ENCODE peak calls at places on chromosomes 12 and 14, in seven cellular contexts. One of them, this sample, is unnamed. For H3K4me1, the result is how much of the 10 kb centered on the place peaks cover.

GRCh38 chr12:107405436-107405835 is 280.2 kb upstream of the PWP1 start:
- DNase-seq in HCT116: no peak
- DNase-seq in neural progenitor cell: no peak
- DNase-seq in MM.1S: no peak
- DNase-seq in PC-3: no peak
- DNase-seq in GM23338: no peak
- DNase-seq in GM23248: no peak
- DNase-seq in this sample: no peak

GRCh38 chr12:76784600-76785051 is 20.7 kb downstream of the ZDHHC17 start:
- DNase-seq in PC-3: peak
- DNase-seq in GM23338: no peak
- DNase-seq in neural progenitor cell: no peak
- DNase-seq in GM23248: peak
- DNase-seq in HCT116: no peak
- DNase-seq in MM.1S: no peak
- DNase-seq in this sample: no peak

GRCh38 chr14:76339922-76340615 is 35.9 kb upstream of the ESRRB start:
- DNase-seq in GM23248: no peak
- DNase-seq in neural progenitor cell: no peak
- DNase-seq in PC-3: no peak
- DNase-seq in GM23338: no peak
- DNase-seq in HCT116: no peak
- DNase-seq in MM.1S: no peak
- DNase-seq in this sample: no peak

GRCh38 chr14:95514131-95515079 is 2.0 kb downstream of the SYNE3 start:
- DNase-seq in GM23248: no peak
- DNase-seq in GM23338: peak
- DNase-seq in HCT116: no peak
- DNase-seq in neural progenitor cell: no peak
- DNase-seq in MM.1S: peak
- DNase-seq in PC-3: no peak
- DNase-seq in this sample: no peak

GRCh38 chr12:93818488-93819047 is 141.4 kb downstream of the CRADD start:
- DNase-seq in HCT116: no peak
- DNase-seq in GM23248: no peak
- DNase-seq in PC-3: no peak
- DNase-seq in MM.1S: no peak
- DNase-seq in neural progenitor cell: no peak
- DNase-seq in GM23338: no peak
- DNase-seq in this sample: no peak

GRCh38 chr14:36442824-36443241 is 77.2 kb downstream of the NKX2-1 start:
- DNase-seq in PC-3: no peak
- DNase-seq in HCT116: no peak
- DNase-seq in GM23248: no peak
- DNase-seq in neural progenitor cell: peak
- DNase-seq in MM.1S: no peak
- DNase-seq in GM23338: peak
- DNase-seq in this sample: no peak

GRCh38 chr14:53458368-53458814 is 305.3 kb upstream of the DDHD1 start:
- DNase-seq in neural progenitor cell: peak
- DNase-seq in PC-3: peak
- DNase-seq in GM23338: peak
- DNase-seq in MM.1S: no peak
- DNase-seq in GM23248: peak
- DNase-seq in HCT116: peak
- DNase-seq in this sample: no peak

GRCh38 chr14:22420598-22421186 is 168.3 kb downstream of the DAD1 start:
- DNase-seq in MM.1S: no peak
- DNase-seq in GM23248: no peak
- DNase-seq in neural progenitor cell: no peak
- DNase-seq in PC-3: no peak
- DNase-seq in GM23338: no peak
- DNase-seq in HCT116: no peak
- DNase-seq in this sample: no peak

GRCh38 chr12:8156845-8157244 is at the start of gene ZNF705A:
- DNase-seq in PC-3: peak
- DNase-seq in neural progenitor cell: no peak
- DNase-seq in GM23338: no peak
- DNase-seq in HCT116: no peak
- DNase-seq in MM.1S: no peak
- DNase-seq in GM23248: peak
- DNase-seq in this sample: no peak

GRCh38 chr14:54566410-54567223 is at the start of gene SAMD4A:
- DNase-seq in neural progenitor cell: peak
- DNase-seq in PC-3: peak
- DNase-seq in GM23338: peak
- DNase-seq in HCT116: no peak
- DNase-seq in MM.1S: peak
- DNase-seq in GM23248: peak
- DNase-seq in this sample: peak

GRCh38 chr12:5497329-5498058 is 65.6 kb downstream of the NTF3 start:
- DNase-seq in PC-3: no peak
- DNase-seq in neural progenitor cell: no peak
- DNase-seq in MM.1S: no peak
- DNase-seq in HCT116: no peak
- DNase-seq in GM23338: no peak
- DNase-seq in GM23248: peak
- DNase-seq in this sample: peak

GRCh38 chr12:75825686-75826085 is 205.9 kb downstream of the PHLDA1 start:
- DNase-seq in GM23248: peak
- DNase-seq in PC-3: peak
- DNase-seq in HCT116: peak
- DNase-seq in GM23338: no peak
- DNase-seq in neural progenitor cell: no peak
- DNase-seq in MM.1S: no peak
- DNase-seq in this sample: no peak

GRCh38 chr14:35122696-35123387 is 490 bp downstream of the PRORP start:
- DNase-seq in GM23248: peak
- DNase-seq in PC-3: peak
- DNase-seq in neural progenitor cell: no peak
- DNase-seq in GM23338: peak
- DNase-seq in HCT116: no peak
- DNase-seq in MM.1S: peak
- DNase-seq in this sample: peak

GRCh38 chr12:59929091-59929490 is 333.3 kb downstream of the SLC16A7 start:
- DNase-seq in PC-3: peak
- DNase-seq in neural progenitor cell: no peak
- DNase-seq in GM23338: no peak
- DNase-seq in HCT116: no peak
- DNase-seq in MM.1S: no peak
- DNase-seq in GM23248: peak
- DNase-seq in this sample: no peak

GRCh38 chr14:30921305-30921704 is 46.9 kb downstream of the COCH start:
- DNase-seq in neural progenitor cell: no peak
- DNase-seq in PC-3: no peak
- DNase-seq in GM23338: no peak
- DNase-seq in HCT116: no peak
- DNase-seq in GM23248: peak
- DNase-seq in MM.1S: no peak
- DNase-seq in this sample: no peak

GRCh38 chr14:103782376-103782775 is 65.0 kb downstream of the PPP1R13B start:
- DNase-seq in PC-3: no peak
- DNase-seq in GM23338: no peak
- DNase-seq in GM23248: no peak
- DNase-seq in neural progenitor cell: no peak
- DNase-seq in MM.1S: no peak
- DNase-seq in HCT116: no peak
- DNase-seq in this sample: no peak

GRCh38 chr14:76761198-76761848 is at the start of gene VASH1:
- DNase-seq in neural progenitor cell: peak
- DNase-seq in GM23248: peak
- DNase-seq in GM23338: peak
- DNase-seq in PC-3: peak
- DNase-seq in HCT116: peak
- DNase-seq in MM.1S: peak
- DNase-seq in this sample: peak

DNA sequence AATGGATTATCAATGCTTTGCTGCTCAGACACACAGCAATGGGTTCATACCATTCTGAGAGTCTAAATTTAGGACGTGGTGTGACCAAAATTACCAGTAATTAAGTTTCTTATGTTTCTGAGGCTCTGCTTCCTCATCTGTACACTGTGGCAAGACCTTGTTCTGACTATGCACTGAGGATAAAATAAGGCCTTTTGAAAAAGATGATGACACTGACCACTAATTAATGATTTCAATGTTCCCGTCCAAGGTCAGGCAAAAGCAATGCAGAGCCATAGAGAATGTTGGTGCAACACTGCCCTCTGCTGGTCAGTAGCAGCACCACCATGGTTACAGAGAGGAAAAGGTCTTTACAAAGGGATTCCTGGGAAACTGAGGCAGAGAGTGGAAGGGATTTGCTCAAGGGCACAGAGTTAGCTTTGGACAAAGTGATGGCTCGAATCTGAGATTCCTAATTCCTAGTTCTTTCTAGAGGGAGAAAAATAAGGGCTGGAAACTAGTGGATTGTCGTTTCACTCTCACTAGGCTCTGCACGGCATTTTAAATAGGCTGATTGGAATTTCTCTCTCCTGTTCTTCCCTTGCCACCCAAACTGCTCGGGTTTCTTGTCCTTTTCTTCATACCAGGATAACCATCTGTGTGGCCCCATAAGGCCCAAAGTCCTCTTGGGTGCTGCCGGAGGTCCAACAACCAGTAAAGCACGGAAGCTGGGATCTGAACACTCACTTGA is 22.3 kb upstream of the P2RX7 start:
- DNase-seq in MM.1S: peak
- DNase-seq in neural progenitor cell: peak
- DNase-seq in GM23248: peak
- DNase-seq in HCT116: peak
- DNase-seq in PC-3: peak
- DNase-seq in GM23338: peak
- DNase-seq in this sample: peak
- TF ChIP-seq EZH2 in MM.1S: no peak
- TF ChIP-seq EZH2 in neural progenitor cell: no peak
- TF ChIP-seq EZH2 in GM23248: no peak
- TF ChIP-seq EZH2 in HCT116: no peak
- TF ChIP-seq EZH2 in PC-3: no peak
- TF ChIP-seq EZH2 in GM23338: no peak
- TF ChIP-seq EZH2 in this sample: no peak

DNA sequence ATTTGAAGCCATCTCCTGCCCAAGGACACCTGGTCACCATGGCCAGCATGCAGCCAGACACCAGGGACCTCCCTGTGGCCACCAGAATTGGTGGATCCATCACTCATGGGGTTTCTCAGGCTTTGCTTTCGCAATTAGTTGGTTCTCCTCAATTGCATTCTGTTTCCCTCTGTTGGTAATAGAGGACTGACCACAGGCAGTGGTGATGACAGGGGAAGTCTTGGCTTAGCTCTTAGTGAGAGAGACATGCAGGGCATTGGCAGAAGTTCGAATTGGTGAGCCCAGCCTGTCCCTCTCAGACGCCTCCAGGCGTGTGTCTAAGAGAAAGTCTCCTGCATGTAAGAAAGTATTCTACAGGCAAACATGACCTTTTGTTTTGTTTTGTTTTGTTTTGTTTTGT is 21.3 kb downstream of the HCAR2 start:
- DNase-seq in PC-3: no peak
- DNase-seq in MM.1S: no peak
- DNase-seq in neural progenitor cell: no peak
- DNase-seq in GM23248: peak
- DNase-seq in HCT116: no peak
- DNase-seq in GM23338: no peak
- DNase-seq in this sample: no peak
- TF ChIP-seq EZH2phosphoT487 in PC-3: no peak
- TF ChIP-seq EZH2phosphoT487 in MM.1S: no peak
- TF ChIP-seq EZH2phosphoT487 in neural progenitor cell: no peak
- TF ChIP-seq EZH2phosphoT487 in GM23248: peak
- TF ChIP-seq EZH2phosphoT487 in HCT116: no peak
- TF ChIP-seq EZH2phosphoT487 in GM23338: no peak
- TF ChIP-seq EZH2phosphoT487 in this sample: no peak

GRCh38 chr12:122880668-122881067 is 15.3 kb downstream of the VPS37B start:
- DNase-seq in GM23248: peak
- DNase-seq in neural progenitor cell: peak
- DNase-seq in PC-3: peak
- DNase-seq in MM.1S: no peak
- DNase-seq in GM23338: peak
- DNase-seq in HCT116: no peak
- DNase-seq in this sample: no peak
- H3K4me1 ChIP-seq in GM23248: under half
- H3K4me1 ChIP-seq in neural progenitor cell: under half
- H3K4me1 ChIP-seq in PC-3: under half
- H3K4me1 ChIP-seq in MM.1S: half or more
- H3K4me1 ChIP-seq in GM23338: under half
- H3K4me1 ChIP-seq in HCT116: half or more
- H3K4me1 ChIP-seq in this sample: under half

GRCh38 chr14:90058876-90059458 is 2.8 kb upstream of the KCNK13 start:
- DNase-seq in GM23248: no peak
- DNase-seq in GM23338: no peak
- DNase-seq in PC-3: no peak
- DNase-seq in HCT116: no peak
- DNase-seq in MM.1S: no peak
- DNase-seq in neural progenitor cell: no peak
- DNase-seq in this sample: no peak

GRCh38 chr14:90060312-90060964 is 1.4 kb upstream of the KCNK13 start:
- DNase-seq in GM23338: peak
- DNase-seq in MM.1S: peak
- DNase-seq in PC-3: peak
- DNase-seq in neural progenitor cell: peak
- DNase-seq in GM23248: peak
- DNase-seq in HCT116: peak
- DNase-seq in this sample: peak

GRCh38 chr14:90062852-90063539 is 1.2 kb downstream of the KCNK13 start:
- DNase-seq in GM23248: no peak
- DNase-seq in neural progenitor cell: no peak
- DNase-seq in GM23338: peak
- DNase-seq in MM.1S: no peak
- DNase-seq in PC-3: no peak
- DNase-seq in HCT116: no peak
- DNase-seq in this sample: no peak

GRCh38 chr14:90061849-90062794 is at the start of gene KCNK13:
- DNase-seq in MM.1S: no peak
- DNase-seq in GM23248: peak
- DNase-seq in PC-3: peak
- DNase-seq in neural progenitor cell: peak
- DNase-seq in HCT116: no peak
- DNase-seq in GM23338: peak
- DNase-seq in this sample: peak

DNA sequence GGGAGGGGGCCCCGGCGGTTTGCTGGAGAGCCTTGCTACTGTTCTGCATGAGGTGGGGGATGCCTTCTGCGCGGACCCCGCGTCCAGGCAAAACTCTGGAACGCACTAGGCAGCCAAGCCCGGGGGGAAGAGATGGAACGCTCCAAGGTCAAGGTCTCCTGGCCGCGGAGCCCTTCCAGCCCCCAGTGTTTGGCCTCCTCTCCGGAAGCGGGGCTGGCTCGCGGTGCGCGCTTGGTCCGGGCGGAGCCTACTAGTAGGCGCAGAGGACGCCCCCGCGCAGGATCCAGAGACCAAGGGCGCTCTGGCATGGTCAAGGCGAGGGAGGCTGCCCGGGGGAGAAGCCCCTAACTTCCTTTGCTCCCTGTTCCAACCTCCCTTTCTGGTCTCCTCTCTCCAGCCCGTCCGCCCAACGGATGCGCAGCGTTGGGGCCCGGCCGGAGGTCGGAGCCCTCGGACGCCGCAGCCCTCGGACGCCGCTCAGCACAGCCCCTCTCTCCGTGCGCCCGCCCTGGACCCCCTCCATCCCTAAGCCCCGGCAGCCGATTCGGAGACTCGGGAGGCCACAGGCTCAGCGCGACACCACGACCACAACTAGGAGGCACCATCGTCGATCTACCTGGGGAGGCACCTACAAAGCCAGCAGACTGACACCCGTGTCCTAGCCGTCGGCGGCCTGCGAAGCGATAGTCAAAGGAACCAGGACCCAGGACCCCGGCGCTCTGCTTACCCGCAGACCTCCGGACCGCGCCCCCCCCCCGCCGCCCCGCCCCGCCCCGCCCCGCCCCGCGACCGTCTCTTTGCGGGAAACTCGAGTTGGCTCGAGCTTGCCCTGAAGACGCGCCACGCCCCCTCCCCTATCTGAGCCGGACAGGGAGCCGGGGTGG is 587 bp upstream of the KCNK13 start:
- DNase-seq in MM.1S: no peak
- DNase-seq in GM23338: peak
- DNase-seq in HCT116: no peak
- DNase-seq in PC-3: no peak
- DNase-seq in neural progenitor cell: peak
- DNase-seq in GM23248: peak
- DNase-seq in this sample: no peak
- TF ChIP-seq EZH2 in MM.1S: no peak
- TF ChIP-seq EZH2 in GM23338: peak
- TF ChIP-seq EZH2 in HCT116: no peak
- TF ChIP-seq EZH2 in PC-3: no peak
- TF ChIP-seq EZH2 in neural progenitor cell: peak
- TF ChIP-seq EZH2 in GM23248: peak
- TF ChIP-seq EZH2 in this sample: peak

This sample was measured in hepatocyte.